ENCODE peak calls at places on chromosomes 13 and 19, in nine cellular contexts. One of them, this sample, is unnamed.

GRCh38 chr19:10352764-10353671 is 13.6 kb upstream of the ICAM3 start:
- DNase-seq in glutamatergic neuron: peak
- DNase-seq in A549: no peak
- DNase-seq in fibroblast of villous mesenchyme: peak
- DNase-seq in stomach: no peak
- DNase-seq in fibroblast of mammary gland: peak
- DNase-seq in GM23338: peak
- DNase-seq in omental fat pad: no peak
- DNase-seq in GM13977: no peak
- DNase-seq in this sample: peak

GRCh38 chr13:43878897-43879322 is 630 bp downstream of the CCDC122 start:
- DNase-seq in glutamatergic neuron: no peak
- DNase-seq in A549: peak
- DNase-seq in fibroblast of villous mesenchyme: peak
- DNase-seq in stomach: peak
- DNase-seq in fibroblast of mammary gland: peak
- DNase-seq in GM23338: peak
- DNase-seq in omental fat pad: peak
- DNase-seq in GM13977: peak
- DNase-seq in this sample: no peak

GRCh38 chr13:110126391-110126961 is 180.5 kb downstream of the COL4A1 start:
- DNase-seq in glutamatergic neuron: no peak
- DNase-seq in A549: peak
- DNase-seq in fibroblast of villous mesenchyme: peak
- DNase-seq in stomach: no peak
- DNase-seq in fibroblast of mammary gland: peak
- DNase-seq in GM23338: peak
- DNase-seq in omental fat pad: no peak
- DNase-seq in GM13977: no peak
- DNase-seq in this sample: no peak

GRCh38 chr19:7658219-7658686 is 10.6 kb upstream of the RETN start:
- DNase-seq in glutamatergic neuron: no peak
- DNase-seq in A549: no peak
- DNase-seq in fibroblast of villous mesenchyme: no peak
- DNase-seq in stomach: no peak
- DNase-seq in fibroblast of mammary gland: no peak
- DNase-seq in GM23338: peak
- DNase-seq in omental fat pad: no peak
- DNase-seq in GM13977: peak
- DNase-seq in this sample: no peak

GRCh38 chr19:39194832-39195542 is 1.8 kb upstream of the NCCRP1 start:
- DNase-seq in glutamatergic neuron: no peak
- DNase-seq in A549: peak
- DNase-seq in fibroblast of villous mesenchyme: no peak
- DNase-seq in stomach: no peak
- DNase-seq in fibroblast of mammary gland: no peak
- DNase-seq in GM23338: no peak
- DNase-seq in omental fat pad: no peak
- DNase-seq in GM13977: no peak
- DNase-seq in this sample: no peak

GRCh38 chr19:36125557-36125956 is 10.3 kb downstream of the TBCB start:
- DNase-seq in glutamatergic neuron: no peak
- DNase-seq in A549: no peak
- DNase-seq in fibroblast of villous mesenchyme: no peak
- DNase-seq in stomach: no peak
- DNase-seq in fibroblast of mammary gland: no peak
- DNase-seq in GM23338: no peak
- DNase-seq in omental fat pad: no peak
- DNase-seq in GM13977: peak
- DNase-seq in this sample: no peak

GRCh38 chr13:30711375-30711774 is 24.0 kb upstream of the ALOX5AP start:
- DNase-seq in glutamatergic neuron: no peak
- DNase-seq in A549: peak
- DNase-seq in fibroblast of villous mesenchyme: peak
- DNase-seq in stomach: no peak
- DNase-seq in fibroblast of mammary gland: peak
- DNase-seq in GM23338: no peak
- DNase-seq in omental fat pad: no peak
- DNase-seq in GM13977: no peak
- DNase-seq in this sample: no peak

GRCh38 chr13:50915562-50915961 is 6.0 kb downstream of the RNASEH2B start:
- DNase-seq in glutamatergic neuron: no peak
- DNase-seq in A549: no peak
- DNase-seq in fibroblast of villous mesenchyme: no peak
- DNase-seq in stomach: no peak
- DNase-seq in fibroblast of mammary gland: no peak
- DNase-seq in GM23338: peak
- DNase-seq in omental fat pad: no peak
- DNase-seq in GM13977: no peak
- DNase-seq in this sample: no peak

GRCh38 chr19:27821418-27822018 is 1391.4 kb downstream of the UQCRFS1 start:
- DNase-seq in glutamatergic neuron: no peak
- DNase-seq in A549: no peak
- DNase-seq in fibroblast of villous mesenchyme: no peak
- DNase-seq in stomach: no peak
- DNase-seq in fibroblast of mammary gland: no peak
- DNase-seq in GM23338: no peak
- DNase-seq in omental fat pad: no peak
- DNase-seq in GM13977: no peak
- DNase-seq in this sample: no peak

GRCh38 chr19:42553292-42554045 is 25.2 kb upstream of the CEACAM1 start:
- DNase-seq in glutamatergic neuron: no peak
- DNase-seq in A549: no peak
- DNase-seq in fibroblast of villous mesenchyme: peak
- DNase-seq in stomach: peak
- DNase-seq in fibroblast of mammary gland: peak
- DNase-seq in GM23338: no peak
- DNase-seq in omental fat pad: no peak
- DNase-seq in GM13977: no peak
- DNase-seq in this sample: no peak

GRCh38 chr13:46580362-46580839 is 27.4 kb downstream of the LRCH1 start:
- DNase-seq in glutamatergic neuron: no peak
- DNase-seq in A549: no peak
- DNase-seq in fibroblast of villous mesenchyme: no peak
- DNase-seq in stomach: no peak
- DNase-seq in fibroblast of mammary gland: no peak
- DNase-seq in GM23338: no peak
- DNase-seq in omental fat pad: no peak
- DNase-seq in GM13977: no peak
- DNase-seq in this sample: no peak

GRCh38 chr19:38661996-38662395 is 14.5 kb downstream of the ACTN4 start:
- DNase-seq in glutamatergic neuron: no peak
- DNase-seq in A549: no peak
- DNase-seq in fibroblast of villous mesenchyme: no peak
- DNase-seq in stomach: peak
- DNase-seq in fibroblast of mammary gland: no peak
- DNase-seq in GM23338: no peak
- DNase-seq in omental fat pad: no peak
- DNase-seq in GM13977: no peak
- DNase-seq in this sample: no peak

DNA sequence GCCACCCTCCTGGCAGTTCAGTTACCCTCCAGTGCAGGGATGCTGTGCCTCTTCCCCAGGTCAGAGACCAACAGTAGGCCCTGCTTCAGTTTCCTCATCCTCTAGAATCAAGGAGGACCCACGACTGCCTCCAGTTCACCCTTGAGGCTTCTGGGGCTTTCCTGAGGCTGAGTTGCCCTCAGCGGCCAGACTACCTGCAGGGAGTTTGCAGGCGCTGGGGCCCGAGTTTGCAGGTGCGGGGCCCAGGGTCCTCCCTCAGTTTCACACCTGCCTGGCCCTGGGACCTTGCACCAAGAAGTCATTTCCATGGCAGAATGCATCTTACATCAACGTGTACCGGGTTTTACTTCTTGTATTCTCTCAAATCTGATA is 38.9 kb upstream of the C19orf12 start:
- DNase-seq in glutamatergic neuron: no peak
- DNase-seq in A549: no peak
- DNase-seq in fibroblast of villous mesenchyme: no peak
- DNase-seq in stomach: no peak
- DNase-seq in fibroblast of mammary gland: no peak
- DNase-seq in GM23338: no peak
- DNase-seq in omental fat pad: no peak
- DNase-seq in GM13977: no peak
- DNase-seq in this sample: no peak
- TF ChIP-seq CTCF in glutamatergic neuron: no peak
- TF ChIP-seq CTCF in A549: no peak
- TF ChIP-seq CTCF in fibroblast of villous mesenchyme: no peak
- TF ChIP-seq CTCF in stomach: no peak
- TF ChIP-seq CTCF in fibroblast of mammary gland: no peak
- TF ChIP-seq CTCF in GM23338: no peak
- TF ChIP-seq CTCF in omental fat pad: no peak
- TF ChIP-seq CTCF in GM13977: no peak
- TF ChIP-seq CTCF in this sample: no peak

GRCh38 chr13:44989941-44990340 is 603 bp downstream of the GPALPP1 start:
- DNase-seq in glutamatergic neuron: no peak
- DNase-seq in A549: no peak
- DNase-seq in fibroblast of villous mesenchyme: peak
- DNase-seq in stomach: no peak
- DNase-seq in fibroblast of mammary gland: no peak
- DNase-seq in GM23338: peak
- DNase-seq in omental fat pad: no peak
- DNase-seq in GM13977: no peak
- DNase-seq in this sample: no peak

DNA sequence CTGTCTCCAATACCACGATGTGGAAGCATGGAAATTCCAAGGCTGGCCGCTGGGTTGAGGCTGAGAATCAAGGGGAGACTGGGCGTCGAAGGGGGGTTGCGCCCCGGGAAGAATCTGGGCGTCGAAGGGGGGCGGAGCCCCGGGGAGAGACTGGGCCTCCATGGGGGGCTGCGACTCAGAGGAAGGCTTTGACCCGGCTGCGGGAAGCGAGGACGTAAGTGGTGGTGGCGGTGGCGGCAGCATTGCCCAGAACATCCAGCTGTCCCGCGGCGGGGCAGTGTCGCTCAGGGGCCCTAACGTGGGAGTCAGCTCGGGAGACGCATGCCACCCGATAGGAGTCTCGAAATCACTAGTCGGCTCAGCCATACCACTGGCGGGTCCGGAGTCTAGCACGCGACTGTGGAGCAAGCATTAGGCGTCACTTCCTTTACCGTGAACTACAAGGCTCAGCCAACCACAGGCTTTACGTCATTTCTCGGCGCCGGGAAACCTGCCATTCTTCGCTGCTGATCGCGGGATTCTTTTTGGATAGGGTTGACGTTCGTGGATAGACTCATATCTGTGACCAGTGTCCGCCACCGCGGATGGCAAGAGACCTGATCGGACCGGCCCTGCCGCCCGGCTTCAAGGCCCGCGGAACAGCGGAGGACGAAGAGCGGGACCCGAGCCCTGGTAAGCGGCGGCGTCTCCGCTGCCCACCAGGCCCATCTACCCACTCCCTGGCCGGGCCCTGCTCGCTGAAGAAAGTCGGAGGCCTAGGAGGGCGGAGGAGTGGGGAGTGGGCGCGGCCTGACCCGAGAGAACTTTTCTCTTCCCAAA is at the start of the genes GPALPP1 and NUFIP1:
- DNase-seq in glutamatergic neuron: peak
- DNase-seq in A549: peak
- DNase-seq in fibroblast of villous mesenchyme: peak
- DNase-seq in stomach: peak
- DNase-seq in fibroblast of mammary gland: peak
- DNase-seq in GM23338: peak
- DNase-seq in omental fat pad: peak
- DNase-seq in GM13977: peak
- DNase-seq in this sample: peak
- TF ChIP-seq CTCF in glutamatergic neuron: no peak
- TF ChIP-seq CTCF in A549: no peak
- TF ChIP-seq CTCF in fibroblast of villous mesenchyme: no peak
- TF ChIP-seq CTCF in stomach: peak
- TF ChIP-seq CTCF in fibroblast of mammary gland: no peak
- TF ChIP-seq CTCF in GM23338: no peak
- TF ChIP-seq CTCF in omental fat pad: no peak
- TF ChIP-seq CTCF in GM13977: no peak
- TF ChIP-seq CTCF in this sample: no peak

DNA sequence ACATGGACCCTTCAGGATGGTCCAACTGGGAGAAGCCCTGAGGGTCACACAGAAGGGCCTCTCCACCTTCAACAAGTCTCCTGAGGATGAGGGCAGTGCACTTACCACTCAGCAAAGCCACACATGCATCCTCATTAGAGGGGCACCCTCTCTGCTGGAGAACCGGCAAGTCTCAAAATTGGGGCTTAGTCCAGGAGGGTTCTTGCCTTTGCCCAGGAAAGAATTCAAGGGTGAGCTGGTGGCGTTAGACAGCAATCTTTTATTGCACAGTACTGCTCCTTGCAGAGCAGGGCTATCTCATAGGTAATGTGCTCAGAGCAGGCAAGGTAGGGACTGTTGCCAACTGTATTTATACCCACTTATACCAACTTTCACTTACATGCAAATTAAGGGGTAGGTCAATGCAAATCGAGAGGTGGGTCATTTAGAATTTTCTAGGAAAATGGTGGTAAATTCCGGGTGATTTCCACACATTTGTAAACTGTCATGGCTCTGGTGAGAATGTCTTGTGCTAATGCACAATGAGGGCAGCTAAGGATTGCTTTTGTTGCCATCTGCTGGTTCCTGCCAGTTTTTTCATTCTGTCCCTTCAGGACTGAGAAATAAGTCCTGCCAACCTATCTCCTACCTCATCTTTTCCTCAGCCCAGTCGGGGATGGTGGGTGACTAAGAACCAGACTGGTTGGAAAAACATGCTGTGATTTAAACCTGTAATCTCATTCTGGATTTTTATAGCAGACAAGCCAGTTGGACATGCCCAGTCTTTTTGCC is 27.8 kb upstream of the IGSF23 start:
- DNase-seq in glutamatergic neuron: no peak
- DNase-seq in A549: peak
- DNase-seq in fibroblast of villous mesenchyme: peak
- DNase-seq in stomach: no peak
- DNase-seq in fibroblast of mammary gland: peak
- DNase-seq in GM23338: no peak
- DNase-seq in omental fat pad: no peak
- DNase-seq in GM13977: no peak
- DNase-seq in this sample: no peak
- TF ChIP-seq CTCF in glutamatergic neuron: no peak
- TF ChIP-seq CTCF in A549: peak
- TF ChIP-seq CTCF in fibroblast of villous mesenchyme: peak
- TF ChIP-seq CTCF in stomach: no peak
- TF ChIP-seq CTCF in fibroblast of mammary gland: peak
- TF ChIP-seq CTCF in GM23338: no peak
- TF ChIP-seq CTCF in omental fat pad: no peak
- TF ChIP-seq CTCF in GM13977: no peak
- TF ChIP-seq CTCF in this sample: no peak

GRCh38 chr13:103883152-103883551 is 816.9 kb upstream of the SLC10A2 start:
- DNase-seq in glutamatergic neuron: peak
- DNase-seq in A549: peak
- DNase-seq in fibroblast of villous mesenchyme: peak
- DNase-seq in stomach: peak
- DNase-seq in fibroblast of mammary gland: peak
- DNase-seq in GM23338: peak
- DNase-seq in omental fat pad: peak
- DNase-seq in GM13977: no peak
- DNase-seq in this sample: peak
- TF ChIP-seq CTCF in glutamatergic neuron: peak
- TF ChIP-seq CTCF in A549: peak
- TF ChIP-seq CTCF in fibroblast of villous mesenchyme: peak
- TF ChIP-seq CTCF in stomach: peak
- TF ChIP-seq CTCF in fibroblast of mammary gland: peak
- TF ChIP-seq CTCF in GM23338: peak
- TF ChIP-seq CTCF in omental fat pad: no peak
- TF ChIP-seq CTCF in GM13977: peak
- TF ChIP-seq CTCF in this sample: peak